ENCODE peak calls at places on chromosomes 5 and 9, in nine cellular contexts. L is heart left ventricle, A is upper lobe of left lung, F is stomach, C is spleen, M is right lobe of liver, H is transverse colon, K is A549, E is Peyer's patch. Z is an unnamed sample. For H3K9me3, the result is how much of the 10 kb centered on the place peaks cover.

GRCh38 chr5:173829826-173830225 is 58.3 kb upstream of the CPEB4 start:
- DNase-seq in L (no peak), A (no peak), F (no peak), C (no peak), M (no peak), H (no peak), K (no peak), E (no peak), Z (peak)

GRCh38 chr5:112724901-112725300 is 12.8 kb upstream of the APC start:
- DNase-seq in L (no peak), A (no peak), F (no peak), C (no peak), M (no peak), H (no peak), K (no peak), E (no peak), Z (no peak)

GRCh38 chr5:61916621-61917620 is 389.1 kb upstream of the KIF2A start:
- DNase-seq in L (no peak), A (no peak), F (no peak), C (no peak), M (no peak), H (no peak), K (no peak), E (no peak), Z (no peak)

GRCh38 chr9:19470981-19471650 is 62.3 kb downstream of the ACER2 start:
- DNase-seq in L (no peak), A (no peak), F (no peak), C (no peak), M (no peak), H (no peak), K (no peak), E (no peak), Z (no peak)

GRCh38 chr9:8600914-8601680 is 801.5 kb upstream of the DMAC1 start:
- DNase-seq in L (no peak), A (no peak), F (no peak), C (no peak), M (no peak), H (no peak), K (no peak), E (peak), Z (no peak)

GRCh38 chr5:150601774-150602345 is 38.6 kb upstream of the SYNPO start:
- DNase-seq in L (peak), A (no peak), F (no peak), C (peak), M (peak), H (no peak), K (no peak), E (peak), Z (no peak)

GRCh38 chr5:91266184-91266705 is 116.9 kb downstream of the ARRDC3 start:
- DNase-seq in L (no peak), A (no peak), F (no peak), C (no peak), M (no peak), H (no peak), K (peak), E (no peak), Z (no peak)

GRCh38 chr9:113918697-113919390 is 42.7 kb downstream of the ZNF618 start:
- DNase-seq in L (no peak), A (no peak), F (no peak), C (no peak), M (no peak), H (no peak), K (no peak), E (no peak), Z (no peak)

GRCh38 chr9:27743490-27743889 is 170.2 kb upstream of the C9orf72 start:
- DNase-seq in L (no peak), A (no peak), F (no peak), C (no peak), M (no peak), H (no peak), K (no peak), E (no peak), Z (no peak)

GRCh38 chr5:78221964-78222451 is 72.5 kb downstream of the AP3B1 start:
- DNase-seq in L (no peak), A (no peak), F (no peak), C (peak), M (no peak), H (peak), K (no peak), E (no peak), Z (no peak)

GRCh38 chr5:101364469-101364868 is 461.4 kb upstream of the ST8SIA4 start:
- DNase-seq in L (no peak), A (no peak), F (no peak), C (no peak), M (no peak), H (no peak), K (no peak), E (no peak), Z (peak)

GRCh38 chr5:137602721-137603273 is 103.7 kb upstream of the SPOCK1 start:
- DNase-seq in L (no peak), A (no peak), F (no peak), C (no peak), M (no peak), H (no peak), K (no peak), E (no peak), Z (no peak)

GRCh38 chr9:95107001-95107749 is 210.3 kb downstream of the FANCC start:
- DNase-seq in L (no peak), A (no peak), F (no peak), C (no peak), M (no peak), H (no peak), K (no peak), E (peak), Z (no peak)

GRCh38 chr5:160083501-160083900 is 35.7 kb downstream of the PWWP2A start:
- DNase-seq in L (no peak), A (no peak), F (no peak), C (no peak), M (no peak), H (no peak), K (peak), E (no peak), Z (no peak)

GRCh38 chr9:19232830-19233194 is 2.3 kb downstream of the DENND4C start:
- DNase-seq in L (no peak), A (no peak), F (no peak), C (no peak), M (no peak), H (no peak), K (no peak), E (no peak), Z (no peak)

GRCh38 chr5:69415584-69415958 is 655 bp downstream of the MARVELD2 start:
- DNase-seq in L (no peak), A (peak), F (peak), C (no peak), M (peak), H (peak), K (no peak), E (peak), Z (no peak)

GRCh38 chr9:70484232-70485130 is 70.0 kb upstream of the KLF9 start:
- DNase-seq in L (no peak), A (no peak), F (peak), C (no peak), M (no peak), H (peak), K (peak), E (no peak), Z (peak)

DNA sequence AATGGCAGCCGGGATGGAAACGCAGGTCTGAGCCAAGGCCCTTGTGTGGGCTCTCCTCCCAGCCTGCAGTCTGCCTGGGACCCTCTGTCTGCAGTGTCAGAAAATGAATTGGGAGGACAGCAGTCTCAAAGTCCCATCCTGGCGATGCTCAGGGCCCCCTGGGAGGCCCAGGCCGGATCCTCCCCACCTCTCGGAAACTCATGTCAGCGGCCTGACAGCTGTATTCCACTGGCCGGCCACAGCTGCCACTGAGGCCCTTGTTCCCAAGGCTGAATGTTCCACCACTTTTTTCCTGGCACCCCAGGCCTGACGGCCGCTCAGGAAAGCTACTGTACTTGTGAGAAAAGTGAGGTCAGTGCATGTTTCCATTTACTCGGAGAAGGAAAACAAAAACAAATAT is 179.9 kb downstream of the FGF18 start:
- DNase-seq in L (no peak), A (no peak), F (no peak), C (no peak), M (no peak), H (no peak), K (no peak), E (no peak), Z (no peak)
- TF ChIP-seq POLR2A in L (no peak), A (no peak), F (no peak), C (no peak), M (no peak), H (no peak), K (no peak), E (no peak), Z (no peak)

GRCh38 chr9:65430221-65430620 is 145.2 kb upstream of the FOXD4L5 start:
- DNase-seq in L (no peak), A (no peak), F (no peak), C (no peak), M (no peak), H (no peak), K (no peak), E (no peak), Z (no peak)

GRCh38 chr9:65432722-65433323 is 147.8 kb upstream of the FOXD4L5 start:
- DNase-seq in L (no peak), A (no peak), F (no peak), C (no peak), M (no peak), H (no peak), K (no peak), E (no peak), Z (no peak)

GRCh38 chr9:65437724-65438123 is 152.7 kb upstream of the FOXD4L5 start:
- DNase-seq in L (no peak), A (no peak), F (no peak), C (no peak), M (no peak), H (no peak), K (no peak), E (no peak), Z (no peak)

GRCh38 chr9:65435464-65435863 is 150.5 kb upstream of the FOXD4L5 start:
- DNase-seq in L (no peak), A (no peak), F (no peak), C (no peak), M (no peak), H (no peak), K (no peak), E (no peak), Z (no peak)

GRCh38 chr9:65432051-65432450 is 147.0 kb upstream of the FOXD4L5 start:
- DNase-seq in L (no peak), A (no peak), F (no peak), C (no peak), M (no peak), H (no peak), K (no peak), E (no peak), Z (no peak)
- H3K9me3 ChIP-seq in L (under half), A (under half), F (half or more), C (half or more), M (under half), H (under half), K (under half), E (under half), Z (under half)

GRCh38 chr9:90322296-90322695 is 320.3 kb downstream of the DIRAS2 start:
- DNase-seq in L (no peak), A (no peak), F (no peak), C (no peak), M (no peak), H (no peak), K (no peak), E (no peak), Z (no peak)
- TF ChIP-seq POLR2A in L (no peak), A (no peak), F (no peak), C (no peak), M (no peak), H (no peak), K (no peak), E (no peak), Z (no peak)

GRCh38 chr5:32664523-32664922 is 46.6 kb upstream of the NPR3 start:
- DNase-seq in L (no peak), A (no peak), F (no peak), C (no peak), M (no peak), H (no peak), K (no peak), E (no peak), Z (no peak)

GRCh38 chr5:32673272-32673671 is 37.8 kb upstream of the NPR3 start:
- DNase-seq in L (no peak), A (peak), F (no peak), C (no peak), M (no peak), H (no peak), K (no peak), E (no peak), Z (no peak)

GRCh38 chr5:32668552-32668951 is 42.6 kb upstream of the NPR3 start:
- DNase-seq in L (no peak), A (peak), F (no peak), C (no peak), M (no peak), H (no peak), K (no peak), E (no peak), Z (no peak)
- H3K9me3 ChIP-seq in L (under half), A (under half), F (half or more), C (under half), M (under half), H (under half), K (under half), E (under half), Z (under half)

DNA sequence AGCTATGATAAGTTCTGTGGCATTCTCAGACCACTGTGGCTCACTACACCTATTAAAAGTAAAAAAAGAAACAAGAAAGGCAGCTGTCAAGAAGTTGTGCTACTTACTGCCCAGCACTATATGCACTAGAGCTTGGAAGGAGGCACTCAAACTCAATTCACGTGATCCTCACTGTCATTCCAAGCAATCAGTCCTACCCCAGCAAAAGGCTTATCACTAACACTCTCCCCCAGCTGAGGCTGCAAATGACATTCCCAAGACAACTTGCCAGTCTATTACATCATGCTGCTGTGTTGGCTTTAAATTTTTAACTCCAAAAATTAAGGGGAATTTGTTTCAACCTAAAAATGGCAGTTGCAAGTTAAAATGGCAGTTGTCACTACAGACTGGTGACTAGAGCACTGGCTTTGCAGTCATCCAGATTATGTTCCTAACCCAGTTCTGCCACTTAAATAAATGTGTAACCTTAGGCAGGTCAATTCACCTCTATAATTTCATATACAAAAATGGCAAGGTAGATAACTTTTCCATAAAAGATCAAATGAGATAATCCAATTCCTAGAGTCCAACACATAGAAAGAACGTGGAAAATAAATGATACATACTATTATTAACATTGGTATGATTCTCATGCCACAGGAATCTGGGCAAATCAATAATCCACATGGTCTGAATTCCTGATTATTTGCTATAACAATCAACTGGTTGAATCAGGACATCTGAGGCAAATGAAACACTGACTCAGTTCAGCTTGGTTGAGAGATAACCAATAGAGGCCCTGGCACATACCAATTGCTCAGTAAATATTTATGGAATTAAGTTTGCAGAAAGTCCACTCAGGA is 52.4 kb downstream of the FBXW11 start:
- DNase-seq in L (no peak), A (no peak), F (no peak), C (no peak), M (no peak), H (no peak), K (no peak), E (no peak), Z (no peak)
- TF ChIP-seq POLR2A in L (no peak), A (no peak), F (no peak), C (no peak), M (no peak), H (no peak), K (no peak), E (no peak), Z (no peak)

DNA sequence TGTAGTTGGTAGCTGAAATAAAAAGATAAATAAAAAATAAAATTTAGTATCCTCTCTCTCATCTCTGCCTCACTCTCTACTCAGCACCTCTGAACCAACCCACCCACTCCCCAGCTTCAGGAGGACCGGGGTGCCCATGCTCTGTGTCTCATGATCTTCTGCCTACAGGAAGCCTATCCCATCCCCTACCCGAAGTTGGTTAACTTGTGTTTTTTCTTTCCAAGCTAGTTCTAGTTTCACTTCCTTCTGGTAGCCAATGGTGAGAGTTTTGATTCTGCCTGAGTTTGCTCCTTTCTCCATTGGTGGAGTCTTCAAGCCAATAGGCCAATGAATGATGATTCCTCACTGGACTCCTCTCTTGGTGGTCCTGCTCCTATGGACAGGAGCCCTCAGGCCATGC is 32.1 kb downstream of the SNX24 start:
- DNase-seq in L (no peak), A (no peak), F (no peak), C (no peak), M (no peak), H (no peak), K (no peak), E (no peak), Z (no peak)
- H3K9me3 ChIP-seq in L (under half), A (under half), F (under half), C (under half), M (under half), H (under half), K (under half), E (under half), Z (under half)

GRCh38 chr5:157275403-157275802 is 9.5 kb downstream of the CYFIP2 start:
- DNase-seq in L (no peak), A (no peak), F (no peak), C (no peak), M (no peak), H (no peak), K (no peak), E (no peak), Z (no peak)

GRCh38 chr5:157269165-157269671 is 3.3 kb downstream of the CYFIP2 start:
- DNase-seq in L (no peak), A (no peak), F (no peak), C (no peak), M (peak), H (no peak), K (no peak), E (no peak), Z (peak)

GRCh38 chr5:157269763-157270272 is 3.9 kb downstream of the CYFIP2 start:
- DNase-seq in L (no peak), A (no peak), F (no peak), C (no peak), M (no peak), H (no peak), K (no peak), E (no peak), Z (no peak)

GRCh38 chr5:157273131-157273556 is 7.2 kb downstream of the CYFIP2 start:
- DNase-seq in L (no peak), A (no peak), F (no peak), C (no peak), M (no peak), H (no peak), K (no peak), E (no peak), Z (no peak)

GRCh38 chr5:157271740-157272271 is 5.9 kb downstream of the CYFIP2 start:
- DNase-seq in L (no peak), A (no peak), F (peak), C (peak), M (peak), H (peak), K (no peak), E (no peak), Z (no peak)
- TF ChIP-seq POLR2A in L (no peak), A (peak), F (no peak), C (no peak), M (no peak), H (no peak), K (no peak), E (no peak), Z (no peak)

GRCh38 chr9:5665059-5665458 is 36.2 kb downstream of the RIC1 start:
- DNase-seq in L (no peak), A (no peak), F (no peak), C (no peak), M (no peak), H (no peak), K (no peak), E (no peak), Z (no peak)
- H3K9me3 ChIP-seq in L (under half), A (under half), F (under half), C (under half), M (under half), H (under half), K (under half), E (under half), Z (under half)

GRCh38 chr5:170107674-170108073 is 2.0 kb downstream of the FOXI1 start:
- DNase-seq in L (no peak), A (no peak), F (no peak), C (no peak), M (no peak), H (no peak), K (no peak), E (no peak), Z (no peak)
- TF ChIP-seq POLR2A in L (no peak), A (no peak), F (no peak), C (no peak), M (no peak), H (no peak), K (no peak), E (no peak), Z (no peak)

Z was measured in adrenal gland.